ENCODE peak calls at places on chromosomes 16 and 17, in four cellular contexts. J, Q, O and S are unnamed samples.

GRCh38 chr16:79874391-79874790 is 273.9 kb upstream of the MAF start:
- DNase-seq in Q (peak), O (no peak), J (no peak), S (no peak)

GRCh38 chr17:31413871-31414589 is 22.6 kb downstream of the RAB11FIP4 start:
- DNase-seq in J (no peak), Q (no peak), O (no peak), S (no peak)

GRCh38 chr17:80822700-80823410 is 168.8 kb upstream of the CHMP6 start:
- DNase-seq in O (no peak), Q (no peak), J (no peak), S (no peak)

GRCh38 chr17:44444735-44445105 is 55.3 kb upstream of the ITGA2B start:
- DNase-seq in J (no peak), Q (no peak), O (no peak), S (no peak)

GRCh38 chr17:6843241-6843890 is 11.8 kb upstream of the TEKT1 start:
- DNase-seq in Q (no peak), J (no peak), O (no peak), S (no peak)

GRCh38 chr16:82252582-82252981 is 82.6 kb upstream of the MPHOSPH6 start:
- DNase-seq in O (no peak), Q (no peak), J (no peak), S (no peak)

GRCh38 chr17:34082404-34082803 is 172.7 kb upstream of the CCL2 start:
- DNase-seq in Q (no peak), O (no peak), J (no peak), S (no peak)

GRCh38 chr16:64282181-64282580 is 839.7 kb downstream of the CDH11 start:
- DNase-seq in Q (no peak), O (no peak), J (no peak), S (no peak)

GRCh38 chr17:82838386-82839063 is 1.3 kb downstream of the ZNF750 start:
- DNase-seq in Q (peak), O (no peak), J (no peak), S (no peak)